ENCODE peak calls at places on chromosomes 11 and 22, in nine cellular contexts. B, S, A, X, O, P, U, D and I are unnamed samples.

GRCh38 chr11:36689442-36689841 is 91.4 kb upstream of the RAG2 start:
- DNase-seq in D (no peak), S (no peak), A (no peak), O (no peak), B (no peak), U (no peak), P (no peak), X (no peak), I (no peak)

GRCh38 chr11:65525659-65526480 is 987 bp downstream of the SCYL1 start:
- DNase-seq in U (no peak), B (no peak), P (no peak), D (no peak), O (no peak), A (no peak), S (no peak), X (peak; percentile 62), I (no peak)

GRCh38 chr11:110710520-110711381 is 1.5 kb downstream of the ARHGAP20 start:
- DNase-seq in A (peak; percentile 26), U (no peak), P (peak; percentile 53), D (no peak), O (peak; percentile 68), S (peak; percentile 38), B (peak; percentile 52), X (peak; percentile 45), I (no peak)

GRCh38 chr11:27795955-27796861 is 96.0 kb upstream of the BDNF start:
- DNase-seq in D (no peak), B (no peak), P (no peak), X (no peak), U (no peak), A (no peak), O (no peak), S (no peak), I (no peak)

GRCh38 chr11:120385690-120386089 is 49.5 kb downstream of the ARHGEF12 start:
- DNase-seq in P (no peak), O (no peak), S (no peak), B (no peak), U (no peak), X (no peak), D (no peak), A (no peak), I (no peak)

GRCh38 chr22:38570841-38571364 is 920 bp upstream of the DMC1 start:
- DNase-seq in B (no peak), A (peak; percentile 28), O (peak; percentile 40), U (no peak), D (no peak), S (peak; percentile 37), X (peak; percentile 72), P (peak; percentile 49), I (peak; percentile 39)

GRCh38 chr11:57618438-57618837 is 21.0 kb downstream of the SERPING1 start:
- DNase-seq in A (no peak), D (no peak), B (no peak), P (no peak), X (no peak), U (no peak), S (no peak), O (no peak), I (no peak)

GRCh38 chr11:12404461-12404860 is 27.1 kb downstream of the PARVA start:
- DNase-seq in S (no peak), O (no peak), U (no peak), A (no peak), B (no peak), P (peak; percentile 60), D (no peak), X (peak; percentile 64), I (no peak)

GRCh38 chr22:49393526-49393925 is 434.1 kb downstream of the BRD1 start:
- DNase-seq in S (no peak), O (no peak), X (no peak), A (no peak), D (no peak), U (no peak), P (no peak), B (no peak), I (no peak)

GRCh38 chr11:62122076-62122475 is 1.7 kb upstream of the INCENP start:
- DNase-seq in O (no peak), X (no peak), U (no peak), P (no peak), S (peak; percentile 25), A (no peak), B (no peak), D (no peak), I (no peak)

GRCh38 chr22:42905217-42905616 is 48.1 kb upstream of the ARFGAP3 start:
- DNase-seq in S (no peak), X (peak; percentile 79), O (peak; percentile 35), D (no peak), U (no peak), P (peak; percentile 62), B (no peak), A (no peak), I (no peak)

GRCh38 chr11:131609921-131610320 is 239.5 kb downstream of the NTM start:
- DNase-seq in X (no peak), D (no peak), U (no peak), S (no peak), B (no peak), O (no peak), A (no peak), P (no peak), I (peak; percentile 58)

GRCh38 chr11:109993786-109994185 is 99.4 kb upstream of the ZC3H12C start:
- DNase-seq in A (no peak), P (no peak), O (no peak), S (peak; percentile 7), B (no peak), U (peak; percentile 67), X (no peak), D (peak; percentile 59), I (peak; percentile 95)

GRCh38 chr22:46881373-46882118 is 119.1 kb downstream of the TBC1D22A start:
- DNase-seq in X (peak; percentile 63), A (peak; percentile 67), P (no peak), U (no peak), D (no peak), O (no peak), S (no peak), B (no peak), I (peak; percentile 26)

GRCh38 chr22:46875089-46875488 is 112.6 kb downstream of the TBC1D22A start:
- DNase-seq in O (no peak), S (no peak), P (no peak), A (no peak), D (no peak), U (no peak), B (no peak), X (no peak), I (no peak)

GRCh38 chr22:46876357-46876934 is 114.0 kb downstream of the TBC1D22A start:
- DNase-seq in B (no peak), P (no peak), U (no peak), A (no peak), D (no peak), X (no peak), O (no peak), S (peak; percentile 21), I (no peak)

GRCh38 chr22:46879083-46879482 is 116.6 kb downstream of the TBC1D22A start:
- DNase-seq in A (peak; percentile 72), S (peak; percentile 27), X (peak; percentile 72), U (no peak), D (no peak), B (no peak), P (no peak), O (no peak), I (no peak)

GRCh38 chr22:46878549-46878948 is 116.1 kb downstream of the TBC1D22A start:
- DNase-seq in B (no peak), O (no peak), P (no peak), X (peak; percentile 77), U (no peak), A (peak; percentile 58), D (no peak), S (peak; percentile 22), I (no peak)
- H3K4me3 ChIP-seq in B (no peak overlapping the region), O (no peak overlapping the region), P (no peak overlapping the region), X (no peak overlapping the region), U (no peak overlapping the region), A (no peak overlapping the region), D (no peak overlapping the region), S (no peak overlapping the region), I (no peak overlapping the region)

GRCh38 chr22:45970709-45971388 is 6.1 kb downstream of the WNT7B start:
- DNase-seq in A (peak; percentile 47), P (no peak), S (no peak), B (no peak), O (no peak), X (no peak), D (no peak), U (no peak), I (peak; percentile 58)
- H3K4me3 ChIP-seq in A (peak overlapping the region; percentile 21), P (no peak overlapping the region), S (peak overlapping the region; percentile 36), B (no peak overlapping the region), O (no peak overlapping the region), X (no peak overlapping the region), D (peak overlapping the region; percentile 51), U (peak overlapping the region; percentile 39), I (peak overlapping the region; percentile 41)

GRCh38 chr11:2913029-2913431 is 16.2 kb downstream of the PHLDA2 start:
- DNase-seq in U (no peak), S (peak; percentile 35), O (no peak), X (peak; percentile 32), D (no peak), A (peak; percentile 45), P (peak; percentile 59), B (no peak), I (no peak)
- H3K4me3 ChIP-seq in U (no peak overlapping the region), S (no peak overlapping the region), O (no peak overlapping the region), X (no peak overlapping the region), D (no peak overlapping the region), A (no peak overlapping the region), P (no peak overlapping the region), B (no peak overlapping the region), I (no peak overlapping the region)

DNA sequence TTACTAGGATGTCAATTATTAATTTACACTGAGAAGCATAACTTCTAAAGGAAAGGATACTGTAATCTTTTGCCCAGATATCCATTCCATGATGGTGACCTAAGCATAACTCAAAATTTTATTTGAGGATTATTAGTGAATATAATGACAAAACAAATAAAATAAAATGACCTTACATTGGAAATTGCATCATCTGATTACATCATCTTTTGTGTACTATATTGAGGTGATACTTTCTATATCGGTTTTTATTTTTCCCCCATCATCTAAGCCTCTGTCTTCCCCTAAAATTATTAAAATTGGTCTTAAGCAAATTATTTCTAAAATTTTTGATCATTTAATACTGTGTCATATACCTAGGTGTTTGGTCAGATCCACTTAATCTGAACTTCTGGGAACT is 150.1 kb upstream of the CTSC start:
- DNase-seq in X (no peak), P (no peak), O (no peak), B (no peak), A (no peak), U (no peak), S (no peak), D (no peak), I (no peak)
- H3K4me3 ChIP-seq in X (no peak overlapping the region), P (no peak overlapping the region), O (no peak overlapping the region), B (no peak overlapping the region), A (no peak overlapping the region), U (no peak overlapping the region), S (no peak overlapping the region), D (no peak overlapping the region), I (no peak overlapping the region)